ENCODE peak calls at places on chromosomes 2 and 18, in four cellular contexts. E is cardiac fibroblast, S is endodermal cell, T is GM12865. O is an unnamed sample.

GRCh38 chr2:49619804-49620203 is 465.5 kb upstream of the FSHR start:
- DNase-seq in E (no peak), S (peak), T (no peak), O (no peak)

GRCh38 chr2:84494070-84494469 is 22.2 kb upstream of the DNAH6 start:
- DNase-seq in E (peak), S (no peak), T (no peak), O (no peak)

GRCh38 chr2:61460168-61460567 is 10.7 kb downstream of the USP34 start:
- DNase-seq in E (peak), S (peak), T (no peak), O (peak)

GRCh38 chr2:163551974-163552373 is 183.8 kb downstream of the FIGN start:
- DNase-seq in E (peak), S (no peak), T (no peak), O (no peak)

GRCh38 chr2:10239561-10239967 is 63.1 kb upstream of the HPCAL1 start:
- DNase-seq in E (no peak), S (peak), T (peak), O (no peak)

GRCh38 chr2:170324640-170325046 is 146.7 kb downstream of the MYO3B start:
- DNase-seq in E (peak), S (peak), T (peak), O (no peak)

GRCh38 chr2:226435146-226435545 is 364.5 kb downstream of the IRS1 start:
- DNase-seq in E (no peak), S (no peak), T (no peak), O (no peak)

GRCh38 chr2:38448692-38449405 is 71.8 kb upstream of the ATL2 start:
- DNase-seq in E (no peak), S (no peak), T (no peak), O (no peak)

GRCh38 chr18:70172225-70172624 is 33.3 kb downstream of the RTTN start:
- DNase-seq in E (peak), S (no peak), T (peak), O (no peak)

GRCh38 chr2:83990601-83991000 is 468.5 kb downstream of the SUCLG1 start:
- DNase-seq in E (no peak), S (no peak), T (no peak), O (no peak)

GRCh38 chr2:227010433-227010832 is 153.6 kb downstream of the COL4A4 start:
- DNase-seq in E (peak), S (no peak), T (no peak), O (no peak)

GRCh38 chr2:177753682-177754475 is 318.7 kb downstream of the PDE11A start:
- DNase-seq in E (peak), S (peak), T (peak), O (peak)

GRCh38 chr2:170766693-170767092 is 3.5 kb upstream of the ERICH2 start:
- DNase-seq in E (no peak), S (no peak), T (no peak), O (no peak)

GRCh38 chr2:47403829-47404228 is 873 bp downstream of the MSH2 start:
- DNase-seq in E (peak), S (peak), T (no peak), O (no peak)

GRCh38 chr2:210445116-210445707 is 31.3 kb downstream of the LANCL1 start:
- DNase-seq in E (peak), S (no peak), T (peak), O (no peak)

GRCh38 chr2:23637011-23637778 is 252.2 kb downstream of the KLHL29 start:
- DNase-seq in E (peak), S (peak), T (no peak), O (no peak)

GRCh38 chr2:174615951-174616436 is 18.4 kb upstream of the WIPF1 start:
- DNase-seq in E (peak), S (no peak), T (no peak), O (no peak)

GRCh38 chr18:48915621-48916425 is 34.9 kb downstream of the SMAD7 start:
- DNase-seq in E (no peak), S (peak), T (no peak), O (no peak)

GRCh38 chr18:60506682-60507081 is 134.1 kb upstream of the MC4R start:
- DNase-seq in E (no peak), S (no peak), T (no peak), O (no peak)

GRCh38 chr2:26529406-26530070 is 51.6 kb upstream of the OTOF start:
- DNase-seq in E (no peak), S (peak), T (no peak), O (no peak)

GRCh38 chr2:151945186-151945585 is 117.0 kb upstream of the ARL5A start:
- DNase-seq in E (no peak), S (no peak), T (no peak), O (no peak)

GRCh38 chr2:120735750-120736170 is at the start of gene GLI2:
- DNase-seq in E (peak), S (peak), T (peak), O (no peak)
- TF ChIP-seq CTCF in E (peak), S (peak), T (peak), O (peak)

GRCh38 chr2:32342811-32343210 is 14.0 kb upstream of the BIRC6 start:
- DNase-seq in E (peak), S (no peak), T (no peak), O (no peak)
- H3K4me3 ChIP-seq in E (no peak), S (no peak), T (no peak), O (no peak)

GRCh38 chr2:3651686-3652516 is 6.1 kb upstream of the ALLC start:
- DNase-seq in E (peak), S (peak), T (peak), O (no peak)

GRCh38 chr2:3648652-3649177 is 9.3 kb upstream of the ALLC start:
- DNase-seq in E (no peak), S (no peak), T (no peak), O (no peak)

GRCh38 chr2:3647831-3648651 is 10.0 kb upstream of the ALLC start:
- DNase-seq in E (no peak), S (no peak), T (no peak), O (no peak)

GRCh38 chr2:3650140-3650944 is 7.7 kb upstream of the ALLC start:
- DNase-seq in E (no peak), S (peak), T (no peak), O (no peak)

GRCh38 chr2:3649581-3649980 is 8.4 kb upstream of the ALLC start:
- DNase-seq in E (no peak), S (no peak), T (no peak), O (no peak)
- TF ChIP-seq CTCF in E (no peak), S (no peak), T (no peak), O (no peak)

GRCh38 chr2:584863-585823 is 92.1 kb downstream of the TMEM18 start:
- DNase-seq in E (no peak), S (peak), T (peak), O (no peak)
- H3K4me3 ChIP-seq in E (no peak), S (no peak), T (no peak), O (no peak)

GRCh38 chr2:70116936-70117554 is 29.8 kb downstream of the PCBP1 start:
- DNase-seq in E (no peak), S (no peak), T (no peak), O (no peak)

GRCh38 chr2:70113396-70114100 is 26.3 kb downstream of the PCBP1 start:
- DNase-seq in E (no peak), S (no peak), T (no peak), O (no peak)

GRCh38 chr2:70115646-70116442 is 28.6 kb downstream of the PCBP1 start:
- DNase-seq in E (no peak), S (no peak), T (peak), O (no peak)

DNA sequence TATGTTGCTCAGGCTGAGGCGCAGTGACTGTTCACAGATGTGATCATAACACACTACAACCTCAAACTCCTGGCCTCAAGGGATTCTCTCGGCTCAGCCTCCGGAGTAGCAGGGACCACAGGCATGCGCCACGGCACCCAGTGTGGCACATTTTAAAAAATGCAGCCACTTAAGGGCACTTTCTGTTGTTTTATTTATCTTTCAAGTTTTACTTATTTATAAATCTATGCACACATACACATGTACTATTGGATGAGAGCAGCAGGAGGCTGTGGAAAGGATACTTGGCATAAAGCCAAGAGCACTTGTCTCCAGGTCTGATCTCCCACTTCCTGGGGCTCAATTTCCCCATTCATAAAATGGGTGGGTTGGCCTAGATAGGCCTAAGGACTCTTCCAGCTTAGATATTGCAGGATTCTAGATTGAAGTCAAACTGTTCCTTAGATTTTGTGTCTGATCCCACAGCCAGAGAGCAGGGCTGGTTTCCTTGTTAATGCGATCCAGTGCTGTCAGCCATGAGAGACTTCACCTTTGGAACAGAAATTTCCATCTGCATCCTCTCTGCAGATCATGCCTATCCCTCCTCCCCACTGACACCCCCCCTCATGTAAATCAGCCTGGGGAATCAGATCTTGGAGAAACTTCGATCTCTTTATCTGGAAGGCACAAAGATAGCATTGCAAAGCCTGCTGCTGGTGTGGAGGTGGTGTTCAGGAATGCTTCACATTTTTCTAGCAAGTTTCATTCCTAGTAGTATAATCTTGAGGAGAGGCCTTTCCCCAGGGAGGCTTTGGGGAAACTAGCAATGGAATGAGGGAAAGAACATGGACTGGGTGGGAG is 24.7 kb downstream of the PCBP1 start:
- DNase-seq in E (peak), S (peak), T (no peak), O (no peak)
- TF ChIP-seq CTCF in E (no peak), S (no peak), T (no peak), O (no peak)

GRCh38 chr18:10131783-10132381 is 218.1 kb downstream of the VAPA start:
- DNase-seq in E (no peak), S (peak), T (no peak), O (no peak)
- H3K4me3 ChIP-seq in E (peak), S (peak), T (no peak), O (peak)

O was measured in epithelial cell of proximal tubule.